ENCODE peak calls at places on chromosomes 7 and 10, in six cellular contexts. E, S, I, G, O and Y are unnamed samples.

GRCh38 chr10:69729326-69730048 is 72.2 kb upstream of the COL13A1 start:
- DNase-seq in S (no peak), E (no peak), G (no peak), I (no peak), O (no peak), Y (no peak)

GRCh38 chr7:102895602-102896001 is 17.2 kb upstream of the LRRC17 start:
- DNase-seq in G (no peak), S (no peak), I (no peak), E (no peak), O (no peak), Y (no peak)

GRCh38 chr7:15709978-15710377 is 23.5 kb upstream of the MEOX2 start:
- DNase-seq in O (no peak), I (no peak), G (no peak), S (no peak), E (no peak), Y (no peak)

GRCh38 chr7:30835396-30835915 is 64.2 kb downstream of the MINDY4 start:
- DNase-seq in I (no peak), G (no peak), O (no peak), S (no peak), E (no peak), Y (no peak)

GRCh38 chr7:33107136-33108066 is 1.8 kb downstream of the RP9 start:
- DNase-seq in G (peak; percentile 75), S (no peak), I (peak; percentile 62), E (no peak), O (peak; percentile 61), Y (peak; percentile 46)

GRCh38 chr10:19921300-19922140 is 105.3 kb downstream of the PLXDC2 start:
- DNase-seq in E (no peak), G (no peak), O (no peak), S (no peak), I (no peak), Y (peak; percentile 75)

GRCh38 chr7:54783952-54784351 is 24.9 kb upstream of the SEC61G start:
- DNase-seq in E (no peak), S (no peak), I (no peak), O (no peak), G (no peak), Y (no peak)

GRCh38 chr7:137967143-137968018 is 34.5 kb downstream of the CREB3L2 start:
- DNase-seq in G (no peak), I (peak; percentile 27), E (no peak), O (no peak), S (no peak), Y (peak; percentile 59)

GRCh38 chr7:53789741-53790140 is 752.4 kb upstream of the VSTM2A start:
- DNase-seq in O (no peak), S (no peak), I (no peak), E (no peak), G (no peak), Y (no peak)

GRCh38 chr7:128954830-128955797 is 17.4 kb downstream of the IRF5 start:
- DNase-seq in S (no peak), O (peak; percentile 62), G (no peak), E (no peak), I (no peak), Y (peak; percentile 30)

GRCh38 chr10:57692255-57692980 is 575.3 kb downstream of the IPMK start:
- DNase-seq in G (no peak), I (peak; percentile 69), S (peak; percentile 26), O (peak; percentile 86), E (no peak), Y (peak; percentile 88)

GRCh38 chr7:139886206-139886605 is 57.1 kb downstream of the TBXAS1 start:
- DNase-seq in I (no peak), O (no peak), G (no peak), E (no peak), S (no peak), Y (no peak)

GRCh38 chr10:85614981-85615380 is 751.6 kb downstream of the GRID1 start:
- DNase-seq in E (no peak), O (no peak), I (no peak), G (no peak), S (no peak), Y (no peak)

GRCh38 chr10:26215923-26216576 is 524 bp upstream of the GAD2 start:
- DNase-seq in S (no peak), G (peak; percentile 36), E (no peak), I (no peak), O (no peak), Y (no peak)